ENCODE peak calls at places on chromosomes 16 and 17, in seven cellular contexts. A is Caco-2; J is body of pancreas; D is AG04450; K is left lung; M is effector memory CD4-positive, alpha-beta T cell; W is neuronal stem cell. G is an unnamed sample.
A peak's percentile ranks its signal among the peaks of the same experiment; 100 is the strongest.

GRCh38 chr17:7405413-7405881 is 1.6 kb upstream of the TMEM256 start:
- DNase-seq in A (no peak), J (no peak), D (no peak), K (no peak), M (no peak), W (no peak), G (no peak)

GRCh38 chr16:81779540-81780320 is 639 bp downstream of the PLCG2 start:
- DNase-seq in A (no peak), J (peak; percentile 38), D (no peak), K (peak; percentile 67), M (no peak), W (no peak), G (peak; percentile 43)

GRCh38 chr16:89366561-89367537 is 123.5 kb downstream of the ANKRD11 start:
- DNase-seq in A (no peak), J (no peak), D (no peak), K (no peak), M (no peak), W (no peak), G (no peak)

GRCh38 chr16:9235837-9236236 is 144.4 kb downstream of the HAPSTR1 start:
- DNase-seq in A (no peak), J (no peak), D (no peak), K (no peak), M (no peak), W (no peak), G (no peak)

GRCh38 chr17:45847101-45847500 is 2.4 kb downstream of the SPPL2C start:
- DNase-seq in A (no peak), J (no peak), D (no peak), K (no peak), M (no peak), W (no peak), G (no peak)

GRCh38 chr16:21326459-21326858 is 48.4 kb upstream of the CRYM start:
- DNase-seq in A (no peak), J (no peak), D (no peak), K (no peak), M (no peak), W (no peak), G (no peak)

GRCh38 chr17:67076290-67076689 is 31.9 kb downstream of the CACNG1 start:
- DNase-seq in A (peak; percentile 67), J (peak; percentile 73), D (no peak), K (no peak), M (no peak), W (no peak), G (no peak)

GRCh38 chr17:41322264-41322902 is 6.9 kb upstream of the KRTAP17-1 start:
- DNase-seq in A (no peak), J (peak; percentile 17), D (peak; percentile 42), K (no peak), M (no peak), W (peak; percentile 18), G (no peak)

GRCh38 chr16:88315543-88316105 is 67.1 kb upstream of the ZNF469 start:
- DNase-seq in A (peak; percentile 66), J (peak; percentile 10), D (no peak), K (no peak), M (no peak), W (no peak), G (peak; percentile 41)

GRCh38 chr17:57355090-57355859 is 99.0 kb downstream of the MSI2 start:
- DNase-seq in A (no peak), J (no peak), D (no peak), K (no peak), M (no peak), W (no peak), G (peak; percentile 57)

GRCh38 chr16:30511509-30511908 is 14.9 kb downstream of the ZNF768 start:
- DNase-seq in A (no peak), J (no peak), D (no peak), K (no peak), M (no peak), W (no peak), G (no peak)

GRCh38 chr16:24188143-24188542 is 68.0 kb upstream of the CACNG3 start:
- DNase-seq in A (no peak), J (no peak), D (no peak), K (no peak), M (no peak), W (no peak), G (no peak)

GRCh38 chr16:70775399-70775798 is 25.6 kb downstream of the VAC14 start:
- DNase-seq in A (no peak), J (no peak), D (no peak), K (no peak), M (no peak), W (no peak), G (no peak)

GRCh38 chr17:47694818-47695663 is 1.1 kb downstream of the TBKBP1 start:
- DNase-seq in A (no peak), J (peak; percentile 56), D (no peak), K (peak; percentile 75), M (no peak), W (no peak), G (peak; percentile 87)

GRCh38 chr17:77036841-77037381 is 103.9 kb upstream of the SEC14L1 start:
- DNase-seq in A (peak; percentile 75), J (no peak), D (no peak), K (no peak), M (no peak), W (no peak), G (no peak)

GRCh38 chr16:12729448-12729847 is 74.2 kb downstream of the CPPED1 start:
- DNase-seq in A (no peak), J (no peak), D (no peak), K (no peak), M (no peak), W (no peak), G (no peak)

GRCh38 chr17:76271669-76272540 is 6.8 kb downstream of the UBALD2 start:
- DNase-seq in A (no peak), J (peak; percentile 81), D (no peak), K (no peak), M (peak; percentile 53), W (no peak), G (no peak)

GRCh38 chr16:67268136-67268579 is 11.2 kb upstream of the PLEKHG4 start:
- DNase-seq in A (peak; percentile 90), J (peak; percentile 50), D (peak; percentile 42), K (peak; percentile 84), M (no peak), W (no peak), G (peak; percentile 59)

GRCh38 chr16:66925322-66925840 is at the start of gene RRAD:
- DNase-seq in A (no peak), J (no peak), D (no peak), K (peak; percentile 65), M (no peak), W (no peak), G (peak; percentile 89)

GRCh38 chr17:72580321-72581127 is 459.7 kb downstream of the SOX9 start:
- DNase-seq in A (peak; percentile 86), J (peak; percentile 91), D (no peak), K (peak; percentile 43), M (no peak), W (no peak), G (no peak)

GRCh38 chr17:78883533-78884131 is 19.4 kb downstream of the CEP295NL start:
- DNase-seq in A (peak; percentile 95), J (peak; percentile 84), D (peak; percentile 93), K (peak; percentile 85), M (no peak), W (peak; percentile 87), G (peak; percentile 88)

GRCh38 chr16:88554711-88555264 is 15.4 kb upstream of the ZC3H18 start:
- DNase-seq in A (no peak), J (no peak), D (no peak), K (no peak), M (no peak), W (no peak), G (no peak)

GRCh38 chr16:54342966-54343365 is 56.4 kb upstream of the IRX3 start:
- DNase-seq in A (no peak), J (no peak), D (no peak), K (no peak), M (no peak), W (no peak), G (no peak)

GRCh38 chr16:62225675-62226074 is 189.4 kb upstream of the CDH8 start:
- DNase-seq in A (peak; percentile 93), J (peak; percentile 88), D (no peak), K (peak; percentile 48), M (no peak), W (peak; percentile 17), G (peak; percentile 50)

GRCh38 chr17:28405632-28406477 is at the start of gene SLC46A1:
- DNase-seq in A (peak; percentile 97), J (peak; percentile 61), D (no peak), K (peak; percentile 57), M (no peak), W (no peak), G (peak; percentile 59)

GRCh38 chr17:70089513-70090148 is 14.6 kb downstream of the KCNJ16 start:
- DNase-seq in A (no peak), J (peak; percentile 28), D (no peak), K (no peak), M (no peak), W (no peak), G (no peak)

GRCh38 chr16:64621616-64622015 is 500.2 kb downstream of the CDH11 start:
- DNase-seq in A (no peak), J (no peak), D (no peak), K (no peak), M (no peak), W (no peak), G (no peak)

GRCh38 chr16:64629622-64630021 is 492.2 kb downstream of the CDH11 start:
- DNase-seq in A (no peak), J (no peak), D (no peak), K (no peak), M (no peak), W (no peak), G (no peak)

GRCh38 chr16:64627781-64628180 is 494.1 kb downstream of the CDH11 start:
- DNase-seq in A (no peak), J (no peak), D (no peak), K (no peak), M (no peak), W (no peak), G (peak; percentile 54)

GRCh38 chr16:64627288-64627687 is 494.6 kb downstream of the CDH11 start:
- DNase-seq in A (no peak), J (no peak), D (no peak), K (no peak), M (no peak), W (no peak), G (no peak)

GRCh38 chr16:64626771-64627170 is 495.1 kb downstream of the CDH11 start:
- DNase-seq in A (no peak), J (no peak), D (no peak), K (no peak), M (no peak), W (no peak), G (no peak)
- H3K9me3 ChIP-seq in A (no peaks in the 10 kb centered on the region), J (no peaks in the 10 kb centered on the region), D (no peaks in the 10 kb centered on the region), K (no peaks in the 10 kb centered on the region), M (no peaks in the 10 kb centered on the region), W (no peaks in the 10 kb centered on the region), G (no peaks in the 10 kb centered on the region)

GRCh38 chr16:31745900-31746299 is 127.7 kb upstream of the ZNF267 start:
- DNase-seq in A (no peak), J (no peak), D (no peak), K (no peak), M (no peak), W (no peak), G (no peak)
- H3K9me3 ChIP-seq in A (peaks cover 2% of the 10 kb centered on the region), J (no peaks in the 10 kb centered on the region), D (peaks cover 17% of the 10 kb centered on the region), K (peaks cover 97% of the 10 kb centered on the region), M (peaks cover 36% of the 10 kb centered on the region), W (peaks cover 10% of the 10 kb centered on the region), G (peaks cover 90% of the 10 kb centered on the region)

GRCh38 chr16:3306078-3306477 is 781 bp downstream of the ZNF75A start:
- DNase-seq in A (no peak), J (no peak), D (no peak), K (no peak), M (no peak), W (no peak), G (no peak)
- H3K9me3 ChIP-seq in A (no peaks in the 10 kb centered on the region), J (peaks cover 2% of the 10 kb centered on the region), D (peaks cover 73% of the 10 kb centered on the region), K (peaks cover 82% of the 10 kb centered on the region), M (peaks cover 16% of the 10 kb centered on the region), W (peaks cover 35% of the 10 kb centered on the region), G (peaks cover 8% of the 10 kb centered on the region)

GRCh38 chr16:48580925-48581500 is 29.0 kb downstream of the N4BP1 start:
- DNase-seq in A (no peak), J (no peak), D (no peak), K (no peak), M (no peak), W (no peak), G (no peak)
- H3K9me3 ChIP-seq in A (peaks cover 3% of the 10 kb centered on the region), J (no peaks in the 10 kb centered on the region), D (peaks cover 7% of the 10 kb centered on the region), K (peaks cover 23% of the 10 kb centered on the region), M (peaks cover 4% of the 10 kb centered on the region), W (peaks cover 5% of the 10 kb centered on the region), G (peaks cover 29% of the 10 kb centered on the region)

G was measured in heart left ventricle.